ENCODE peak calls at places on chromosome 19, in seven cellular contexts. One of them, this sample, is unnamed.

GRCh38 chr19:12665646-12666304 is 767 bp downstream of the MAN2B1 start:
- DNase-seq in BE2C: no peak
- DNase-seq in effector memory CD4-positive, alpha-beta T cell: no peak
- DNase-seq in transverse colon: no peak
- DNase-seq in CD8-positive, alpha-beta memory T cell: no peak
- DNase-seq in dorsolateral prefrontal cortex: no peak
- DNase-seq in hepatocyte: no peak
- DNase-seq in this sample: peak

GRCh38 chr19:34341935-34342680 is 22.9 kb upstream of the GPI start:
- DNase-seq in BE2C: no peak
- DNase-seq in effector memory CD4-positive, alpha-beta T cell: no peak
- DNase-seq in transverse colon: no peak
- DNase-seq in CD8-positive, alpha-beta memory T cell: no peak
- DNase-seq in dorsolateral prefrontal cortex: no peak
- DNase-seq in hepatocyte: no peak
- DNase-seq in this sample: no peak

GRCh38 chr19:41646589-41647204 is 19.8 kb upstream of the CEACAM4 start:
- DNase-seq in BE2C: peak
- DNase-seq in effector memory CD4-positive, alpha-beta T cell: no peak
- DNase-seq in transverse colon: no peak
- DNase-seq in CD8-positive, alpha-beta memory T cell: peak
- DNase-seq in dorsolateral prefrontal cortex: no peak
- DNase-seq in hepatocyte: no peak
- DNase-seq in this sample: peak

GRCh38 chr19:41993612-41994483 is at the start of gene ATP1A3:
- DNase-seq in BE2C: peak
- DNase-seq in effector memory CD4-positive, alpha-beta T cell: peak
- DNase-seq in transverse colon: peak
- DNase-seq in CD8-positive, alpha-beta memory T cell: peak
- DNase-seq in dorsolateral prefrontal cortex: peak
- DNase-seq in hepatocyte: peak
- DNase-seq in this sample: peak

GRCh38 chr19:18733196-18733647 is 49.7 kb downstream of the CRTC1 start:
- DNase-seq in BE2C: peak
- DNase-seq in effector memory CD4-positive, alpha-beta T cell: no peak
- DNase-seq in transverse colon: peak
- DNase-seq in CD8-positive, alpha-beta memory T cell: no peak
- DNase-seq in dorsolateral prefrontal cortex: no peak
- DNase-seq in hepatocyte: peak
- DNase-seq in this sample: no peak

GRCh38 chr19:29492761-29493160 is 33.0 kb upstream of the VSTM2B start:
- DNase-seq in BE2C: no peak
- DNase-seq in effector memory CD4-positive, alpha-beta T cell: no peak
- DNase-seq in transverse colon: no peak
- DNase-seq in CD8-positive, alpha-beta memory T cell: no peak
- DNase-seq in dorsolateral prefrontal cortex: peak
- DNase-seq in hepatocyte: peak
- DNase-seq in this sample: no peak

GRCh38 chr19:4547303-4548237 is 7.7 kb upstream of the LRG1 start:
- DNase-seq in BE2C: peak
- DNase-seq in effector memory CD4-positive, alpha-beta T cell: no peak
- DNase-seq in transverse colon: no peak
- DNase-seq in CD8-positive, alpha-beta memory T cell: no peak
- DNase-seq in dorsolateral prefrontal cortex: no peak
- DNase-seq in hepatocyte: peak
- DNase-seq in this sample: peak

GRCh38 chr19:29678484-29679106 is 13.3 kb downstream of the PLEKHF1 start:
- DNase-seq in BE2C: no peak
- DNase-seq in effector memory CD4-positive, alpha-beta T cell: no peak
- DNase-seq in transverse colon: peak
- DNase-seq in CD8-positive, alpha-beta memory T cell: no peak
- DNase-seq in dorsolateral prefrontal cortex: peak
- DNase-seq in hepatocyte: no peak
- DNase-seq in this sample: peak

GRCh38 chr19:10036601-10037071 is 23.4 kb downstream of the RDH8 start:
- DNase-seq in BE2C: no peak
- DNase-seq in effector memory CD4-positive, alpha-beta T cell: no peak
- DNase-seq in transverse colon: no peak
- DNase-seq in CD8-positive, alpha-beta memory T cell: no peak
- DNase-seq in dorsolateral prefrontal cortex: no peak
- DNase-seq in hepatocyte: peak
- DNase-seq in this sample: no peak

GRCh38 chr19:10286803-10287737 is at the start of gene ICAM4:
- DNase-seq in BE2C: peak
- DNase-seq in effector memory CD4-positive, alpha-beta T cell: no peak
- DNase-seq in transverse colon: peak
- DNase-seq in CD8-positive, alpha-beta memory T cell: no peak
- DNase-seq in dorsolateral prefrontal cortex: no peak
- DNase-seq in hepatocyte: peak
- DNase-seq in this sample: peak

GRCh38 chr19:34985249-34986022 is 14.7 kb upstream of the GRAMD1A start:
- DNase-seq in BE2C: peak
- DNase-seq in effector memory CD4-positive, alpha-beta T cell: no peak
- DNase-seq in transverse colon: no peak
- DNase-seq in CD8-positive, alpha-beta memory T cell: no peak
- DNase-seq in dorsolateral prefrontal cortex: no peak
- DNase-seq in hepatocyte: no peak
- DNase-seq in this sample: peak

GRCh38 chr19:39752390-39752789 is 14.6 kb upstream of the CLC start:
- DNase-seq in BE2C: no peak
- DNase-seq in effector memory CD4-positive, alpha-beta T cell: no peak
- DNase-seq in transverse colon: no peak
- DNase-seq in CD8-positive, alpha-beta memory T cell: no peak
- DNase-seq in dorsolateral prefrontal cortex: no peak
- DNase-seq in hepatocyte: no peak
- DNase-seq in this sample: no peak

GRCh38 chr19:2059422-2060201 is 8.6 kb upstream of the MKNK2 start:
- DNase-seq in BE2C: peak
- DNase-seq in effector memory CD4-positive, alpha-beta T cell: no peak
- DNase-seq in transverse colon: peak
- DNase-seq in CD8-positive, alpha-beta memory T cell: no peak
- DNase-seq in dorsolateral prefrontal cortex: no peak
- DNase-seq in hepatocyte: peak
- DNase-seq in this sample: no peak

GRCh38 chr19:2733930-2734588 is 5.8 kb downstream of the SLC39A3 start:
- DNase-seq in BE2C: peak
- DNase-seq in effector memory CD4-positive, alpha-beta T cell: no peak
- DNase-seq in transverse colon: peak
- DNase-seq in CD8-positive, alpha-beta memory T cell: no peak
- DNase-seq in dorsolateral prefrontal cortex: peak
- DNase-seq in hepatocyte: no peak
- DNase-seq in this sample: peak

GRCh38 chr19:15428956-15429824 is 10.4 kb upstream of the AKAP8L start:
- DNase-seq in BE2C: no peak
- DNase-seq in effector memory CD4-positive, alpha-beta T cell: no peak
- DNase-seq in transverse colon: no peak
- DNase-seq in CD8-positive, alpha-beta memory T cell: no peak
- DNase-seq in dorsolateral prefrontal cortex: no peak
- DNase-seq in hepatocyte: no peak
- DNase-seq in this sample: no peak

GRCh38 chr19:15429825-15430467 is 11.2 kb upstream of the AKAP8L start:
- DNase-seq in BE2C: no peak
- DNase-seq in effector memory CD4-positive, alpha-beta T cell: no peak
- DNase-seq in transverse colon: no peak
- DNase-seq in CD8-positive, alpha-beta memory T cell: no peak
- DNase-seq in dorsolateral prefrontal cortex: no peak
- DNase-seq in hepatocyte: no peak
- DNase-seq in this sample: no peak

GRCh38 chr19:15431396-15432017 is 12.7 kb upstream of the AKAP8L start:
- DNase-seq in BE2C: no peak
- DNase-seq in effector memory CD4-positive, alpha-beta T cell: no peak
- DNase-seq in transverse colon: no peak
- DNase-seq in CD8-positive, alpha-beta memory T cell: no peak
- DNase-seq in dorsolateral prefrontal cortex: no peak
- DNase-seq in hepatocyte: no peak
- DNase-seq in this sample: no peak

GRCh38 chr19:15432018-15432494 is 13.3 kb upstream of the AKAP8L start:
- DNase-seq in BE2C: no peak
- DNase-seq in effector memory CD4-positive, alpha-beta T cell: no peak
- DNase-seq in transverse colon: no peak
- DNase-seq in CD8-positive, alpha-beta memory T cell: no peak
- DNase-seq in dorsolateral prefrontal cortex: no peak
- DNase-seq in hepatocyte: no peak
- DNase-seq in this sample: peak

DNA sequence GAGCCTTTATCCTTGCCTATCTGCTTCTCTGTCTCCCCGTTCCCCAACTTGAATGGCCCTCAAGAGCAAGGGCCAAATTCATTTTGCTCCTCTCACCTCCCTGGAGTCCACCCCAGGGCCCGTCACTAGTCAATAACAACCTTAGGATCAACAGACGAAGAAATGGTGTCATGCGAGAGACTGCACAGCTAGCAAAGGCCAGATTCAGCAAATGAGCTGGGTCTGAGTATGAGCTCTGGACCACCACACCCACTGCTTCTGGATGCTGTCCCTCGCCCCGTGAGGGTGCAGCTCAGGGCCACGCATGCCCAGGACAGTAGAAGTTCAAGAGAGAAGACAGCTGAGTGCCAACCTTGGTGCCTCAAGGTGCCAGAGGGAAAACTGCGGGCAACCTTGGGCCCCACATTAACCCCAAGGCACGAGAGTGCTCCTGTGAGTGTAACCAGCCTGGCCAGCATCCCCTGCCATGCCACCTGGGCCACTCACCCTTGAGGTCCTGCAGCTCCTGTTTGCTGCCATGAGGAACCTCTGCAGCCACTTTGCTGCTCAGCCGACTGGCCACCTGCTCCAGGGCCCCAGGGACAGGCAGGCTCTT is 11.8 kb upstream of the AKAP8L start:
- DNase-seq in BE2C: no peak
- DNase-seq in effector memory CD4-positive, alpha-beta T cell: no peak
- DNase-seq in transverse colon: no peak
- DNase-seq in CD8-positive, alpha-beta memory T cell: no peak
- DNase-seq in dorsolateral prefrontal cortex: no peak
- DNase-seq in hepatocyte: no peak
- DNase-seq in this sample: no peak
- H3K4me3 ChIP-seq in BE2C: peak
- H3K4me3 ChIP-seq in effector memory CD4-positive, alpha-beta T cell: no peak
- H3K4me3 ChIP-seq in transverse colon: no peak
- H3K4me3 ChIP-seq in CD8-positive, alpha-beta memory T cell: no peak
- H3K4me3 ChIP-seq in dorsolateral prefrontal cortex: no peak
- H3K4me3 ChIP-seq in hepatocyte: no peak
- H3K4me3 ChIP-seq in this sample: no peak

DNA sequence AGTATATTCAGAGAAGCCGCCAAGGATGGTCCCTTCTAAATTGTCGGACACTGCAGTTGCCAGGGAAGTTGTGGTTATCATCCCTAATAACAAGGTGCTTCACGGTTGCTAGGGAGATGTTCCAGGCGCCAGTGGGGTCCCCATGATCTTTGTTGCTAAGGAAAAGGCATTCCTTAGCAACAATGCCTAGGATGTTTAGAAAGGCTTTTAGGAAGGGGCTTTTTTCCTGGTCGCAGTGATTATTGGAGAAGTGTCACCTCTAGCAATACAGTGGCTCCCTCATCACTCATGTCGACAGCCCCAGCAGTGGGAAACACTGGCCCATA is 6.3 kb upstream of the TMC4 start:
- DNase-seq in BE2C: no peak
- DNase-seq in effector memory CD4-positive, alpha-beta T cell: no peak
- DNase-seq in transverse colon: no peak
- DNase-seq in CD8-positive, alpha-beta memory T cell: no peak
- DNase-seq in dorsolateral prefrontal cortex: no peak
- DNase-seq in hepatocyte: no peak
- DNase-seq in this sample: peak
- H3K4me3 ChIP-seq in BE2C: no peak
- H3K4me3 ChIP-seq in effector memory CD4-positive, alpha-beta T cell: no peak
- H3K4me3 ChIP-seq in transverse colon: no peak
- H3K4me3 ChIP-seq in CD8-positive, alpha-beta memory T cell: no peak
- H3K4me3 ChIP-seq in dorsolateral prefrontal cortex: no peak
- H3K4me3 ChIP-seq in hepatocyte: no peak
- H3K4me3 ChIP-seq in this sample: no peak

GRCh38 chr19:48833977-48834376 is 2.3 kb downstream of the HSD17B14 start:
- DNase-seq in BE2C: no peak
- DNase-seq in effector memory CD4-positive, alpha-beta T cell: no peak
- DNase-seq in transverse colon: no peak
- DNase-seq in CD8-positive, alpha-beta memory T cell: no peak
- DNase-seq in dorsolateral prefrontal cortex: no peak
- DNase-seq in hepatocyte: no peak
- DNase-seq in this sample: no peak

GRCh38 chr19:48836089-48837017 is at the start of gene HSD17B14:
- DNase-seq in BE2C: peak
- DNase-seq in effector memory CD4-positive, alpha-beta T cell: no peak
- DNase-seq in transverse colon: peak
- DNase-seq in CD8-positive, alpha-beta memory T cell: no peak
- DNase-seq in dorsolateral prefrontal cortex: peak
- DNase-seq in hepatocyte: peak
- DNase-seq in this sample: peak

GRCh38 chr19:48837586-48838191 is 1.4 kb upstream of the HSD17B14 start:
- DNase-seq in BE2C: no peak
- DNase-seq in effector memory CD4-positive, alpha-beta T cell: no peak
- DNase-seq in transverse colon: no peak
- DNase-seq in CD8-positive, alpha-beta memory T cell: no peak
- DNase-seq in dorsolateral prefrontal cortex: no peak
- DNase-seq in hepatocyte: no peak
- DNase-seq in this sample: peak

GRCh38 chr19:48837081-48837524 is 812 bp upstream of the HSD17B14 start:
- DNase-seq in BE2C: peak
- DNase-seq in effector memory CD4-positive, alpha-beta T cell: peak
- DNase-seq in transverse colon: peak
- DNase-seq in CD8-positive, alpha-beta memory T cell: peak
- DNase-seq in dorsolateral prefrontal cortex: peak
- DNase-seq in hepatocyte: peak
- DNase-seq in this sample: peak

DNA sequence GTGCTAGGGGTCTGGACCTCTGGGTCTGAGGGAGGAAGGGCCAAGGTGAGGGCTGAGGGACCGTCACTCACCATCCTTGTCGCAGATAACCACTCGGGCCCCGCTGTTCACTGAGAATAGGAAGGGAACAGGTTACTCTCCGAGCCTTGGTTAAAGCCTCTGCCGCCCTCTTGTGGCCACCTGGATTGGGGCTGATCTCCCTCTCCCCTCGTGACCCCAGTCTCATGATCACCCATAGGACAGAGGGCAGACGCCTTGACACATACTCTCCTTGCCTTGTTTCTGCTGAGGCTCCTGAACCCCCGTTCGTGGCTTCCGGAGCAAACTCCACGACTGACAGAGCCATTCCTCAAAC is 580 bp downstream of the HSD17B14 start:
- DNase-seq in BE2C: peak
- DNase-seq in effector memory CD4-positive, alpha-beta T cell: peak
- DNase-seq in transverse colon: peak
- DNase-seq in CD8-positive, alpha-beta memory T cell: peak
- DNase-seq in dorsolateral prefrontal cortex: peak
- DNase-seq in hepatocyte: peak
- DNase-seq in this sample: peak
- H3K4me3 ChIP-seq in BE2C: peak
- H3K4me3 ChIP-seq in effector memory CD4-positive, alpha-beta T cell: peak
- H3K4me3 ChIP-seq in transverse colon: peak
- H3K4me3 ChIP-seq in CD8-positive, alpha-beta memory T cell: peak
- H3K4me3 ChIP-seq in dorsolateral prefrontal cortex: peak
- H3K4me3 ChIP-seq in hepatocyte: peak
- H3K4me3 ChIP-seq in this sample: peak

DNA sequence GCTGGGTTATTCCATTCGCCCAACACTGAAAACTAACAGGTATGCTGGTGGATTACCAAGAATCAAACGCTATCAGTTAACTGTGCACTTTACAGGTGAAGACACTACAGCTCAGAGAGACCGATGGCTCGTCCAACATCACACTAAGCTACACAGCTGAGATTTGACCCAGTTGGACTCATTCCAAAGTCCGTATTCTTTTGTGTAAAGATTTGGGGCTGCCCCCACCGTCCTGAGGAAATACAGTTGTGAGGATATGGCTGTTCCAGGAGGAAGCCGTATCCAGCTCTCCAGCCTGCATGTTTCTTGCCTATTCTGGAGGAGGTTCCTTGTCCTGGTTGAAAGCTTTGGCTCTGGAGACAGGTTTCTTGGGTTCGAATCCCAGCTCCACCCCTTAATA is 4.2 kb downstream of the ZSCAN5A start:
- DNase-seq in BE2C: no peak
- DNase-seq in effector memory CD4-positive, alpha-beta T cell: no peak
- DNase-seq in transverse colon: no peak
- DNase-seq in CD8-positive, alpha-beta memory T cell: no peak
- DNase-seq in dorsolateral prefrontal cortex: no peak
- DNase-seq in hepatocyte: no peak
- DNase-seq in this sample: no peak
- H3K4me3 ChIP-seq in BE2C: no peak
- H3K4me3 ChIP-seq in effector memory CD4-positive, alpha-beta T cell: no peak
- H3K4me3 ChIP-seq in transverse colon: no peak
- H3K4me3 ChIP-seq in CD8-positive, alpha-beta memory T cell: no peak
- H3K4me3 ChIP-seq in dorsolateral prefrontal cortex: no peak
- H3K4me3 ChIP-seq in hepatocyte: no peak
- H3K4me3 ChIP-seq in this sample: no peak

This sample was measured in H7.